ENCODE peak calls at places on chromosomes 2 and 18, in eight cellular contexts. M is NCI-H1694; L is T-helper 17 cell; K is NCI-H774; A is stimulated activated CD4-positive, alpha-beta T cell treated with anti-CD3 and anti-CD28 coated beads, TNF-alpha, amount 100 ng/mL, for 24 hours; N is LHCN-M2; U is non-pigmented ciliary epithelial cell; P is NCI-H69. S is an unnamed sample.

GRCh38 chr18:7871560-7872456 is 304.7 kb downstream of the PTPRM start:
- DNase-seq in M (no peak), L (no peak), K (no peak), A (no peak), N (no peak), U (no peak), P (peak), S (no peak)

GRCh38 chr18:22228930-22229329 is 59.5 kb downstream of the GATA6 start:
- DNase-seq in M (no peak), L (no peak), K (no peak), A (no peak), N (no peak), U (no peak), P (no peak), S (no peak)

GRCh38 chr2:28583899-28584553 is 88.2 kb downstream of the PLB1 start:
- DNase-seq in M (no peak), L (no peak), K (no peak), A (peak), N (peak), U (peak), P (peak), S (peak)

GRCh38 chr2:162063281-162063680 is 10.7 kb downstream of the DPP4 start:
- DNase-seq in M (no peak), L (no peak), K (no peak), A (no peak), N (no peak), U (no peak), P (no peak), S (no peak)

GRCh38 chr2:67067656-67068055 is 329.5 kb upstream of the ETAA1 start:
- DNase-seq in M (no peak), L (no peak), K (no peak), A (no peak), N (no peak), U (no peak), P (no peak), S (no peak)

GRCh38 chr2:65320042-65320711 is 92.5 kb downstream of the ACTR2 start:
- DNase-seq in M (no peak), L (no peak), K (no peak), A (no peak), N (peak), U (peak), P (no peak), S (peak)

GRCh38 chr18:50807199-50807598 is 12.6 kb downstream of the MRO start:
- DNase-seq in M (no peak), L (no peak), K (no peak), A (no peak), N (no peak), U (no peak), P (no peak), S (no peak)

GRCh38 chr2:206084468-206084869 is 1.5 kb downstream of the INO80D start:
- DNase-seq in M (peak), L (no peak), K (peak), A (no peak), N (peak), U (peak), P (peak), S (no peak)

GRCh38 chr18:54822872-54823845 is 5.1 kb upstream of the RAB27B start:
- DNase-seq in M (no peak), L (no peak), K (no peak), A (no peak), N (peak), U (peak), P (no peak), S (peak)

GRCh38 chr18:13606589-13607254 is 119.6 kb downstream of the FAM210A start:
- DNase-seq in M (no peak), L (no peak), K (no peak), A (no peak), N (no peak), U (no peak), P (no peak), S (no peak)

GRCh38 chr2:234335676-234336228 is 161.1 kb downstream of the ARL4C start:
- DNase-seq in M (peak), L (peak), K (no peak), A (peak), N (peak), U (no peak), P (peak), S (peak)

GRCh38 chr2:120371969-120372625 is 26.2 kb downstream of the INHBB start:
- DNase-seq in M (no peak), L (no peak), K (no peak), A (no peak), N (no peak), U (no peak), P (no peak), S (no peak)

GRCh38 chr2:171309727-171310265 is 124.0 kb downstream of the METTL8 start:
- DNase-seq in M (no peak), L (no peak), K (no peak), A (no peak), N (no peak), U (no peak), P (peak), S (no peak)

GRCh38 chr2:190181066-190181681 is 118.6 kb upstream of the MSTN start:
- DNase-seq in M (peak), L (no peak), K (no peak), A (no peak), N (no peak), U (no peak), P (peak), S (no peak)

GRCh38 chr2:206240335-206240734 is 34.1 kb upstream of the ZDBF2 start:
- DNase-seq in M (no peak), L (no peak), K (no peak), A (no peak), N (peak), U (no peak), P (peak), S (no peak)

GRCh38 chr2:69081001-69081400 is 68.0 kb downstream of the ANTXR1 start:
- DNase-seq in M (no peak), L (no peak), K (no peak), A (no peak), N (no peak), U (no peak), P (no peak), S (no peak)

GRCh38 chr2:119591523-119591922 is 47.3 kb downstream of the CFAP221 start:
- DNase-seq in M (no peak), L (no peak), K (no peak), A (no peak), N (no peak), U (no peak), P (no peak), S (no peak)

GRCh38 chr2:223735659-223736244 is 101.6 kb downstream of the AP1S3 start:
- DNase-seq in M (no peak), L (no peak), K (no peak), A (no peak), N (peak), U (peak), P (no peak), S (no peak)

GRCh38 chr2:165055081-165055879 is 100.0 kb upstream of the SLC38A11 start:
- DNase-seq in M (no peak), L (no peak), K (no peak), A (no peak), N (no peak), U (peak), P (no peak), S (no peak)

GRCh38 chr2:58734365-58734764 is 493.2 kb upstream of the FANCL start:
- DNase-seq in M (no peak), L (no peak), K (no peak), A (no peak), N (peak), U (peak), P (peak), S (peak)

GRCh38 chr2:43832457-43832856 is 6.2 kb downstream of the ABCG5 start:
- DNase-seq in M (no peak), L (no peak), K (no peak), A (no peak), N (no peak), U (no peak), P (no peak), S (no peak)

GRCh38 chr2:174846941-174847938 is 83.0 kb upstream of the CHRNA1 start:
- DNase-seq in M (no peak), L (no peak), K (no peak), A (no peak), N (peak), U (peak), P (peak), S (no peak)

GRCh38 chr2:218317232-218317630 is 24.9 kb upstream of the TMBIM1 start:
- DNase-seq in M (no peak), L (no peak), K (no peak), A (no peak), N (no peak), U (no peak), P (no peak), S (no peak)

GRCh38 chr2:10329880-10330699 is 27.4 kb downstream of the HPCAL1 start:
- DNase-seq in M (no peak), L (no peak), K (no peak), A (no peak), N (peak), U (peak), P (no peak), S (no peak)

GRCh38 chr2:148582679-148583511 is 61.7 kb upstream of the EPC2 start:
- DNase-seq in M (no peak), L (no peak), K (no peak), A (no peak), N (peak), U (no peak), P (no peak), S (no peak)

GRCh38 chr2:218991674-218992168 is 1.5 kb downstream of the CRYBA2 start:
- DNase-seq in M (no peak), L (no peak), K (no peak), A (no peak), N (peak), U (no peak), P (no peak), S (no peak)

GRCh38 chr2:205883026-205883425 is 200.7 kb downstream of the NRP2 start:
- DNase-seq in M (no peak), L (no peak), K (no peak), A (no peak), N (no peak), U (no peak), P (no peak), S (no peak)

GRCh38 chr2:74004212-74005182 is 19.8 kb downstream of the TET3 start:
- DNase-seq in M (no peak), L (no peak), K (no peak), A (no peak), N (no peak), U (no peak), P (no peak), S (no peak)

GRCh38 chr18:7600528-7601248 is 33.6 kb downstream of the PTPRM start:
- DNase-seq in M (no peak), L (no peak), K (no peak), A (no peak), N (no peak), U (no peak), P (no peak), S (no peak)

GRCh38 chr2:219509780-219510511 is 4.3 kb upstream of the ASIC4 start:
- DNase-seq in M (peak), L (peak), K (peak), A (peak), N (no peak), U (no peak), P (peak), S (no peak)

GRCh38 chr2:127700527-127701192 is 637 bp upstream of the SFT2D3 start:
- DNase-seq in M (no peak), L (no peak), K (peak), A (no peak), N (no peak), U (no peak), P (peak), S (no peak)

GRCh38 chr2:43138441-43138840 is 88.0 kb downstream of the ZFP36L2 start:
- DNase-seq in M (no peak), L (no peak), K (no peak), A (no peak), N (no peak), U (no peak), P (no peak), S (no peak)

GRCh38 chr2:44935854-44936185 is 5.7 kb upstream of the SIX3 start:
- DNase-seq in M (no peak), L (no peak), K (no peak), A (no peak), N (no peak), U (no peak), P (peak), S (no peak)

GRCh38 chr18:78728301-78729098 is 251.1 kb upstream of the SALL3 start:
- DNase-seq in M (no peak), L (no peak), K (no peak), A (no peak), N (no peak), U (no peak), P (no peak), S (no peak)

GRCh38 chr2:230935132-230935435 is 10.0 kb upstream of the GPR55 start:
- DNase-seq in M (no peak), L (no peak), K (no peak), A (no peak), N (no peak), U (no peak), P (no peak), S (no peak)

GRCh38 chr2:120735750-120736170 is at the start of gene GLI2:
- DNase-seq in M (peak), L (no peak), K (no peak), A (no peak), N (peak), U (no peak), P (peak), S (no peak)

GRCh38 chr18:35511833-35512232 is 14.1 kb upstream of the INO80C start:
- DNase-seq in M (no peak), L (no peak), K (no peak), A (no peak), N (no peak), U (no peak), P (peak), S (no peak)